ENCODE peak calls at places on chromosome 14, in eight cellular contexts. W, S, C, A, H, V, B and P are unnamed samples.

GRCh38 chr14:78737116-78737515 is 566.9 kb downstream of the NRXN3 start:
- DNase-seq in W (no peak), S (no peak), C (no peak), A (no peak), H (no peak), V (no peak), B (no peak), P (no peak)

GRCh38 chr14:59507063-59507751 is 22.9 kb downstream of the JKAMP start:
- DNase-seq in W (peak), S (no peak), C (peak), A (peak), H (peak), V (no peak), B (peak), P (peak)

GRCh38 chr14:34750670-34751069 is 36.3 kb upstream of the CFL2 start:
- DNase-seq in W (peak), S (no peak), C (peak), A (peak), H (peak), V (no peak), B (no peak), P (no peak)

GRCh38 chr14:67467134-67467533 is 21.4 kb downstream of the TMEM229B start:
- DNase-seq in W (no peak), S (no peak), C (no peak), A (no peak), H (no peak), V (no peak), B (no peak), P (no peak)

GRCh38 chr14:75591987-75592575 is 13.7 kb downstream of the FLVCR2 start:
- DNase-seq in W (no peak), S (no peak), C (no peak), A (no peak), H (no peak), V (no peak), B (no peak), P (no peak)

GRCh38 chr14:94386085-94387031 is 2.0 kb downstream of the SERPINA1 start:
- DNase-seq in W (no peak), S (no peak), C (no peak), A (no peak), H (no peak), V (no peak), B (no peak), P (no peak)

GRCh38 chr14:96016761-96017160 is 22.4 kb upstream of the C14orf132 start:
- DNase-seq in W (no peak), S (no peak), C (peak), A (peak), H (no peak), V (no peak), B (no peak), P (no peak)

GRCh38 chr14:58824106-58824505 is 186.3 kb downstream of the DACT1 start:
- DNase-seq in W (no peak), S (no peak), C (no peak), A (peak), H (no peak), V (no peak), B (no peak), P (no peak)

GRCh38 chr14:33576014-33576413 is 374.9 kb downstream of the EGLN3 start:
- DNase-seq in W (no peak), S (no peak), C (no peak), A (no peak), H (no peak), V (no peak), B (no peak), P (no peak)

DNA sequence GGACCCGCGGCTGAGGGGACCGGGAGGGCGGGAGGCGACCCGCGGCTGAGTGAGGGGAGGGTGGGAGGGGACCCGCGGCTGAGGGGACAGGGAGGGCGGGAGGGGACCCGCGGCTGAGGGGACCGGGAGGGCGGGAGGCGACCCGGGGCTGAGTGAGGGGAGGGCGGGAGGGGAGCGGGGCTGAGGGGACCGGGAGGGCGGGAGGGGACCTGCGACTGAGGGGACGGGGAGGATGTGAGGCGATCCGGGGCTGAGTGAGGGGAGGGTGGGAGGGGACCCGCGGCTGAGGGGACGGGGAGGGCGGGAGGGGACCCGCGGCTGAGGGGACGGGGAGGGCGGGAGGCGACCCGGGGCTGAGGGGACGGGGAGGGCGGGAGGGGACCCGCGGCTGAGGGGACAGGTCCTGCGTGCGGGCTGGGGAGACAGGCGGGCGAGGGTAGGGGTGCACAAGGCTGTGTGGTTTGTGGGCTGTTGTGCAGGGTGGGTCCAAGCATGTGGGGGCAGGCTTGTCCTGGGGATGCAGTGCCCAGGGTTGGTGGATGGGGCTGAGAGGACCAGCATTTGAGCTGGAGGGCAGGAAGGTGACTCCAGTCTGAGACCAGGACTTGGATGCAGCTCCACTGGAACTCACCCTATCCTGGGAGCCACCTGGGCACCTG is 9.2 kb downstream of the PLD4 start:
- DNase-seq in W (no peak), S (no peak), C (no peak), A (no peak), H (no peak), V (no peak), B (no peak), P (no peak)
- TF ChIP-seq CTCF in W (no peak), S (no peak), C (no peak), A (no peak), H (no peak), V (no peak), B (no peak), P (no peak)

GRCh38 chr14:49139593-49139992 is 446.6 kb downstream of the RPS29 start:
- DNase-seq in W (no peak), S (no peak), C (no peak), A (no peak), H (no peak), V (no peak), B (no peak), P (no peak)

DNA sequence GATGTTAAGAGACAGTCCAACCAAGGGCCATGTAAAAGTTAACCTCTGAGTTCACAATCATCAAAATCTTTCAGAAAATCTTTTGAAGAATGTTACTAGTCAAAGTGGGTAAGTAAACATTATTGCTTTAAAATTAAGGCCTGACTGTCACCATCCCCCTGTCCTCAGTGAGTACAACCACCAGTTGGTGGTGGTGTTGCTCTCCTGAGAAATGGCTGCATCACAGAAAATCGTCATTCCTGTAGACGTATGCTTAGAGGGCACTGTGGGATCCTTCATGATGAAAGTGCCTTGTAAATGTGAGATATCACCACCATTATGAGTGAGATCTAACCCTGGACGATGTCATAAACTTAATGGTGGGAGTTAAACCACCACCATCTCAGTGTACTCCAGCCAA is 451.2 kb downstream of the RPS29 start:
- DNase-seq in W (no peak), S (no peak), C (no peak), A (no peak), H (no peak), V (no peak), B (no peak), P (no peak)
- TF ChIP-seq CTCF in W (no peak), S (no peak), C (no peak), A (no peak), H (no peak), V (no peak), B (no peak), P (no peak)

DNA sequence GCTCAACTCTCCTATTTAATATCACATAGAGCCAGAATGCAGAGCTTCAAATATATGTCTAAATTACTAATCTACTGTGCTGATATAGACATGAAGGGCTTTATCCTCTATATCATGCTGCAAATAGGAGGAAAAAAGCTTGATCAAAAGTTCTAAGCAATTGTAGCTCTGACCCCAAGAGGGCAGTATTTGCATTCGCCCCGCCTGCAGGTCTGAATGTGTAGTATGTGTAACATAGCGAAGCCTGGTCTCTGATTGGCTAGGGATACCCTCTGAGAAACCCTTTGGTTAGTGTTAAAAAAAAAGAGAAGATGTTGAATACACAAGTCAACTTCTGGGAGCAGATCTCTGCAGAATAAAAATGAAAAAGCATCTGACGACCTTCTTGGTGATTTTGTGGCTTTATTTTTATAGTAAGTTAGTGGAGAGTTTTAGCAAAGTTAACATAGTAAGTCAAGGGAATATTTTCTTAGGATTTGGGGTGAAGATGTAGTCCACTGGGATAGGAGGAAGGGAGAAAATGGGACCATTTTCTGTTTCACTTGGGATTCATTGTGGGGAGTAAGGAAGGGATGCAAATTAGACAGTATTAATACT is 151.6 kb upstream of the OR4E1 start:
- DNase-seq in W (peak), S (no peak), C (no peak), A (peak), H (no peak), V (no peak), B (peak), P (peak)
- TF ChIP-seq CTCF in W (peak), S (peak), C (peak), A (peak), H (peak), V (no peak), B (peak), P (peak)

DNA sequence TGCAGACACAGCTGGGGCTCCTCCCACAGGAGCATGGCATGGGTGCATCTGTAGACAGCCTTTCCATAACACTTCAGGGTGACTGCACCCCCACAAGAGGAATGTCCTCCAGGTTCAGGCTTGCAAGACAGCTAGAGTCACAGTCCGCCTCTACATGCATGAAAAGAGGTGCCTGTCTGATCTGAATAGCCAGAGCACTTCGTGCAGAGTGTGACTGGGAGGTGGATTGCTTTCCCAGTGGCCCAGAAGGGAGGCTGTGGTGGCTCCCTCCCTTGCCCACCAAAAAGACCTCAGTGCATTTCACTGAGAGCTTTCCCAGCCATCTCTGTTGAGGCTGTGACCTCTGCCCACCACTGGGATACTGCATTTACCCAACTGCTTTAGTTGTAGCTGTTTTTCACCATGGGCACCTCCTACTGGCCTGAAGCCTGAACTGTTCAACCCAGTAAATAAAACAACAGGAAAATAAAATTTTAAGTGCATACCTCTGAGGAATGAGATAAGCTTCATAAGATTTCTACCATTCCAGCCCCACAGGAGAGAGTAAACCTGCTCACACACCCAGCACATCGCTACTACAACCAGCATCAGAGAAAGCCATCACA is 14.1 kb downstream of the CEP128 start:
- DNase-seq in W (no peak), S (no peak), C (no peak), A (no peak), H (no peak), V (no peak), B (no peak), P (no peak)
- TF ChIP-seq CTCF in W (no peak), S (no peak), C (peak), A (peak), H (peak), V (no peak), B (peak), P (no peak)